ENCODE peak calls at places on chromosomes 4 and X, in five cellular contexts. A, R, W, F and I are unnamed samples.

GRCh38 chr4:121198261-121198660 is 34.1 kb upstream of the TNIP3 start:
- DNase-seq in F (no peak), R (no peak), W (no peak), A (no peak), I (no peak)

GRCh38 chr4:73816814-73817213 is 19.7 kb upstream of the CXCL6 start:
- DNase-seq in A (peak), R (no peak), W (no peak), F (no peak), I (peak)

GRCh38 chrX:69130448-69130847 is 34.8 kb downstream of the PJA1 start:
- DNase-seq in W (no peak), A (no peak), F (no peak), R (no peak), I (no peak)

GRCh38 chr4:187108846-187109245 is 385.2 kb upstream of the FAT1 start:
- DNase-seq in W (no peak), F (no peak), R (no peak), A (no peak), I (no peak)

GRCh38 chr4:7355795-7356194 is 78.9 kb downstream of the PSAPL1 start:
- DNase-seq in F (no peak), A (no peak), W (no peak), R (no peak), I (no peak)

GRCh38 chr4:52868138-52868537 is 6.0 kb downstream of the RASL11B start:
- DNase-seq in A (no peak), W (no peak), F (peak), R (no peak), I (no peak)

GRCh38 chrX:538311-538710 is 92.3 kb upstream of the SHOX start:
- DNase-seq in F (no peak), A (no peak), R (no peak), W (no peak), I (peak)

GRCh38 chr4:143254479-143255216 is 69.9 kb downstream of the USP38 start:
- DNase-seq in R (no peak), W (no peak), A (no peak), F (no peak), I (no peak)

GRCh38 chr4:1579834-1580686 is 104.1 kb downstream of the FAM53A start:
- DNase-seq in R (peak), W (peak), A (peak), F (peak), I (peak)